ENCODE peak calls at places on chromosomes 4 and X, in ten cellular contexts. One of them, this sample, is unnamed.
A peak's percentile ranks its signal among the peaks of the same experiment; 100 is the strongest.

GRCh38 chrX:45803383-45803921 is 602.8 kb upstream of the DIPK2B start:
- DNase-seq in sigmoid colon: no peak
- DNase-seq in upper lobe of left lung: no peak
- DNase-seq in spleen: no peak
- DNase-seq in breast epithelium: no peak
- DNase-seq in stomach: no peak
- DNase-seq in transverse colon: no peak
- DNase-seq in SK-N-SH: no peak
- DNase-seq in K562: no peak
- DNase-seq in suprapubic skin: no peak
- DNase-seq in this sample: peak; percentile 42

GRCh38 chr4:69689530-69690111 is 36.6 kb upstream of the UGT2A1 start:
- DNase-seq in suprapubic skin: no peak
- DNase-seq in sigmoid colon: no peak
- DNase-seq in breast epithelium: no peak
- DNase-seq in upper lobe of left lung: no peak
- DNase-seq in K562: peak; percentile 11
- DNase-seq in spleen: no peak
- DNase-seq in SK-N-SH: peak; percentile 3
- DNase-seq in transverse colon: no peak
- DNase-seq in stomach: no peak
- DNase-seq in this sample: no peak

GRCh38 chr4:37675587-37676290 is 10.4 kb downstream of the RELL1 start:
- DNase-seq in suprapubic skin: no peak
- DNase-seq in sigmoid colon: no peak
- DNase-seq in stomach: peak; percentile 51
- DNase-seq in breast epithelium: no peak
- DNase-seq in K562: no peak
- DNase-seq in upper lobe of left lung: peak; percentile 61
- DNase-seq in spleen: no peak
- DNase-seq in SK-N-SH: no peak
- DNase-seq in transverse colon: peak; percentile 56
- DNase-seq in this sample: no peak

GRCh38 chr4:107564326-107564725 is 155.7 kb downstream of the PAPSS1 start:
- DNase-seq in spleen: no peak
- DNase-seq in sigmoid colon: no peak
- DNase-seq in transverse colon: no peak
- DNase-seq in suprapubic skin: no peak
- DNase-seq in breast epithelium: no peak
- DNase-seq in SK-N-SH: no peak
- DNase-seq in K562: no peak
- DNase-seq in stomach: peak; percentile 26
- DNase-seq in upper lobe of left lung: no peak
- DNase-seq in this sample: no peak

GRCh38 chr4:78683352-78683751 is 92.8 kb upstream of the BMP2K start:
- DNase-seq in SK-N-SH: no peak
- DNase-seq in spleen: no peak
- DNase-seq in transverse colon: no peak
- DNase-seq in stomach: no peak
- DNase-seq in sigmoid colon: no peak
- DNase-seq in K562: no peak
- DNase-seq in breast epithelium: no peak
- DNase-seq in suprapubic skin: no peak
- DNase-seq in upper lobe of left lung: no peak
- DNase-seq in this sample: no peak

GRCh38 chr4:88318751-88319350 is 34.5 kb upstream of the PPM1K start:
- DNase-seq in spleen: no peak
- DNase-seq in transverse colon: no peak
- DNase-seq in K562: no peak
- DNase-seq in breast epithelium: no peak
- DNase-seq in upper lobe of left lung: no peak
- DNase-seq in suprapubic skin: no peak
- DNase-seq in sigmoid colon: no peak
- DNase-seq in SK-N-SH: no peak
- DNase-seq in stomach: no peak
- DNase-seq in this sample: no peak

GRCh38 chr4:158667651-158668198 is 4.0 kb downstream of the C4orf46 start:
- DNase-seq in sigmoid colon: no peak
- DNase-seq in stomach: no peak
- DNase-seq in transverse colon: peak; percentile 29
- DNase-seq in suprapubic skin: no peak
- DNase-seq in K562: peak; percentile 51
- DNase-seq in SK-N-SH: peak; percentile 74
- DNase-seq in spleen: no peak
- DNase-seq in upper lobe of left lung: no peak
- DNase-seq in breast epithelium: no peak
- DNase-seq in this sample: peak; percentile 39

GRCh38 chr4:81164623-81165416 is 50.2 kb downstream of the PRKG2 start:
- DNase-seq in stomach: no peak
- DNase-seq in sigmoid colon: no peak
- DNase-seq in transverse colon: peak; percentile 43
- DNase-seq in SK-N-SH: no peak
- DNase-seq in breast epithelium: no peak
- DNase-seq in K562: no peak
- DNase-seq in spleen: no peak
- DNase-seq in suprapubic skin: no peak
- DNase-seq in upper lobe of left lung: no peak
- DNase-seq in this sample: no peak

GRCh38 chr4:88791274-88791673 is 93.6 kb upstream of the NAP1L5 start:
- DNase-seq in K562: no peak
- DNase-seq in suprapubic skin: no peak
- DNase-seq in upper lobe of left lung: no peak
- DNase-seq in breast epithelium: no peak
- DNase-seq in spleen: no peak
- DNase-seq in sigmoid colon: no peak
- DNase-seq in SK-N-SH: no peak
- DNase-seq in stomach: no peak
- DNase-seq in transverse colon: no peak
- DNase-seq in this sample: no peak

GRCh38 chr4:56307423-56307822 is 79.9 kb downstream of the AASDH start:
- DNase-seq in K562: no peak
- DNase-seq in sigmoid colon: no peak
- DNase-seq in breast epithelium: no peak
- DNase-seq in SK-N-SH: no peak
- DNase-seq in spleen: no peak
- DNase-seq in suprapubic skin: no peak
- DNase-seq in transverse colon: no peak
- DNase-seq in upper lobe of left lung: no peak
- DNase-seq in stomach: no peak
- DNase-seq in this sample: no peak

GRCh38 chr4:4247711-4248035 is 350 bp downstream of the TMEM128 start:
- DNase-seq in upper lobe of left lung: no peak
- DNase-seq in spleen: no peak
- DNase-seq in transverse colon: no peak
- DNase-seq in K562: no peak
- DNase-seq in suprapubic skin: no peak
- DNase-seq in sigmoid colon: no peak
- DNase-seq in SK-N-SH: no peak
- DNase-seq in stomach: no peak
- DNase-seq in breast epithelium: no peak
- DNase-seq in this sample: no peak

GRCh38 chr4:127188847-127189246 is 443.9 kb upstream of the INTU start:
- DNase-seq in stomach: no peak
- DNase-seq in K562: no peak
- DNase-seq in SK-N-SH: no peak
- DNase-seq in transverse colon: no peak
- DNase-seq in suprapubic skin: no peak
- DNase-seq in sigmoid colon: no peak
- DNase-seq in upper lobe of left lung: no peak
- DNase-seq in spleen: no peak
- DNase-seq in breast epithelium: no peak
- DNase-seq in this sample: peak; percentile 4

GRCh38 chrX:39972340-39972739 is 125.4 kb downstream of the BCOR start:
- DNase-seq in stomach: no peak
- DNase-seq in suprapubic skin: no peak
- DNase-seq in sigmoid colon: no peak
- DNase-seq in SK-N-SH: no peak
- DNase-seq in transverse colon: no peak
- DNase-seq in spleen: no peak
- DNase-seq in upper lobe of left lung: no peak
- DNase-seq in K562: no peak
- DNase-seq in breast epithelium: no peak
- DNase-seq in this sample: no peak
- TF ChIP-seq POLR2AphosphoS5 in stomach: no peak
- TF ChIP-seq POLR2AphosphoS5 in suprapubic skin: no peak
- TF ChIP-seq POLR2AphosphoS5 in sigmoid colon: no peak
- TF ChIP-seq POLR2AphosphoS5 in SK-N-SH: no peak
- TF ChIP-seq POLR2AphosphoS5 in transverse colon: no peak
- TF ChIP-seq POLR2AphosphoS5 in spleen: no peak
- TF ChIP-seq POLR2AphosphoS5 in upper lobe of left lung: no peak
- TF ChIP-seq POLR2AphosphoS5 in K562: no peak
- TF ChIP-seq POLR2AphosphoS5 in breast epithelium: no peak
- TF ChIP-seq POLR2AphosphoS5 in this sample: no peak

GRCh38 chrX:10486373-10486772 is 134.0 kb downstream of the MID1 start:
- DNase-seq in stomach: no peak
- DNase-seq in spleen: no peak
- DNase-seq in upper lobe of left lung: peak; percentile 24
- DNase-seq in K562: no peak
- DNase-seq in transverse colon: no peak
- DNase-seq in sigmoid colon: peak; percentile 59
- DNase-seq in SK-N-SH: no peak
- DNase-seq in breast epithelium: no peak
- DNase-seq in suprapubic skin: no peak
- DNase-seq in this sample: no peak
- TF ChIP-seq POLR2AphosphoS5 in stomach: no peak
- TF ChIP-seq POLR2AphosphoS5 in spleen: no peak
- TF ChIP-seq POLR2AphosphoS5 in upper lobe of left lung: no peak
- TF ChIP-seq POLR2AphosphoS5 in K562: no peak
- TF ChIP-seq POLR2AphosphoS5 in transverse colon: no peak
- TF ChIP-seq POLR2AphosphoS5 in sigmoid colon: no peak
- TF ChIP-seq POLR2AphosphoS5 in SK-N-SH: no peak
- TF ChIP-seq POLR2AphosphoS5 in breast epithelium: no peak
- TF ChIP-seq POLR2AphosphoS5 in suprapubic skin: no peak
- TF ChIP-seq POLR2AphosphoS5 in this sample: no peak

GRCh38 chr4:118834960-118835895 is 698 bp downstream of the SEC24D start:
- DNase-seq in suprapubic skin: no peak
- DNase-seq in upper lobe of left lung: peak; percentile 94
- DNase-seq in stomach: peak; percentile 68
- DNase-seq in spleen: peak; percentile 87
- DNase-seq in transverse colon: peak; percentile 70
- DNase-seq in breast epithelium: peak; percentile 52
- DNase-seq in sigmoid colon: peak; percentile 86
- DNase-seq in K562: peak; percentile 18
- DNase-seq in SK-N-SH: peak; percentile 62
- DNase-seq in this sample: peak; percentile 89
- TF ChIP-seq POLR2AphosphoS5 in suprapubic skin: no peak
- TF ChIP-seq POLR2AphosphoS5 in upper lobe of left lung: peak; percentile 36
- TF ChIP-seq POLR2AphosphoS5 in stomach: peak; percentile 83
- TF ChIP-seq POLR2AphosphoS5 in spleen: peak; percentile 57
- TF ChIP-seq POLR2AphosphoS5 in transverse colon: peak; percentile 62
- TF ChIP-seq POLR2AphosphoS5 in breast epithelium: peak; percentile 73
- TF ChIP-seq POLR2AphosphoS5 in sigmoid colon: peak; percentile 70
- TF ChIP-seq POLR2AphosphoS5 in K562: no peak
- TF ChIP-seq POLR2AphosphoS5 in SK-N-SH: peak; percentile 35
- TF ChIP-seq POLR2AphosphoS5 in this sample: no peak

GRCh38 chr4:87030124-87030523 is 95.3 kb downstream of the AFF1 start:
- DNase-seq in upper lobe of left lung: no peak
- DNase-seq in K562: no peak
- DNase-seq in sigmoid colon: no peak
- DNase-seq in spleen: no peak
- DNase-seq in stomach: no peak
- DNase-seq in SK-N-SH: no peak
- DNase-seq in transverse colon: no peak
- DNase-seq in suprapubic skin: no peak
- DNase-seq in breast epithelium: no peak
- DNase-seq in this sample: no peak
- TF ChIP-seq POLR2AphosphoS5 in upper lobe of left lung: no peak
- TF ChIP-seq POLR2AphosphoS5 in K562: no peak
- TF ChIP-seq POLR2AphosphoS5 in sigmoid colon: no peak
- TF ChIP-seq POLR2AphosphoS5 in spleen: no peak
- TF ChIP-seq POLR2AphosphoS5 in stomach: no peak
- TF ChIP-seq POLR2AphosphoS5 in SK-N-SH: no peak
- TF ChIP-seq POLR2AphosphoS5 in transverse colon: no peak
- TF ChIP-seq POLR2AphosphoS5 in suprapubic skin: no peak
- TF ChIP-seq POLR2AphosphoS5 in breast epithelium: no peak
- TF ChIP-seq POLR2AphosphoS5 in this sample: no peak

DNA sequence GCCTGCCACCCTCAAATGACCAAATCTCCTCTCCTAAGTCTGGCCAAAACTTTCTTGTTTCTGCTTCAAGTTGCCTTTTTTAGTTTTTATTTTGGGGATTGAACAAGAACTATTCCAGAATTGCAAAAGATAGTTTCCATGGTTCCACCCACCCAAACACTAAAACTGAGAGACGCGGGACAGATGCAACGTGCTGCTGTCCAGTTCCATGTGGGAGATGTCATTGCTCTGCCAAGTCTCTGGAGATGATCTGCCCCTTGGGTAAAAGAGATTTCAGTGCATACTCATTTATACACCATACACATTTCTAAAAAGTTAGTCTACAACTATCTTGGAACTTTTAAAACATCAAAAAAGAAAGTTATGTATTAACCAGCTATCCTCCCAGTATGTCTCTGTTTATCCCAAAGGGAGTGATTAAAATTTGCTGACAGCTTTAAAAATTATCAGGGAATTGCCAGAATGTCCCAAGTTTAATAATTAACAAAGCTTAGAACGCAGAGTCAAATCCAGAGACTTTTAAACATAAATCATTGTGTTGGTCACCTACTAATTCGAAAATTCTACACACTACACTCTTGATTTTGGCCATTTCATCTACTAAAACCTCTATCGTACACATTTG is 3.2 kb downstream of the MAOB start:
- DNase-seq in sigmoid colon: no peak
- DNase-seq in K562: no peak
- DNase-seq in SK-N-SH: no peak
- DNase-seq in suprapubic skin: no peak
- DNase-seq in transverse colon: no peak
- DNase-seq in stomach: no peak
- DNase-seq in spleen: no peak
- DNase-seq in upper lobe of left lung: no peak
- DNase-seq in breast epithelium: no peak
- DNase-seq in this sample: no peak
- TF ChIP-seq POLR2AphosphoS5 in sigmoid colon: no peak
- TF ChIP-seq POLR2AphosphoS5 in K562: no peak
- TF ChIP-seq POLR2AphosphoS5 in SK-N-SH: no peak
- TF ChIP-seq POLR2AphosphoS5 in suprapubic skin: no peak
- TF ChIP-seq POLR2AphosphoS5 in transverse colon: no peak
- TF ChIP-seq POLR2AphosphoS5 in stomach: no peak
- TF ChIP-seq POLR2AphosphoS5 in spleen: no peak
- TF ChIP-seq POLR2AphosphoS5 in upper lobe of left lung: no peak
- TF ChIP-seq POLR2AphosphoS5 in breast epithelium: no peak
- TF ChIP-seq POLR2AphosphoS5 in this sample: no peak